ENCODE peak calls at places on chromosomes 2 and 18, in four cellular contexts. H is CD4-positive, alpha-beta T cell; R is IMR-90; W is uterus. E is an unnamed sample. For H3K27me3 and H3K9me3, the result is how much of the 10 kb centered on the place peaks cover.

GRCh38 chr2:188726561-188727247 is 247.5 kb upstream of the COL3A1 start:
- DNase-seq in H (no peak), R (no peak), W (no peak), E (no peak)

GRCh38 chr18:21997207-21998143 is 171.9 kb upstream of the GATA6 start:
- DNase-seq in H (no peak), R (peak), W (peak), E (no peak)

GRCh38 chr2:67667054-67667908 is 270.1 kb downstream of the ETAA1 start:
- DNase-seq in H (no peak), R (peak), W (no peak), E (no peak)

GRCh38 chr18:24868760-24869237 is 408.4 kb downstream of the HRH4 start:
- DNase-seq in H (no peak), R (peak), W (no peak), E (no peak)

GRCh38 chr18:9683418-9684396 is 24.4 kb upstream of the RAB31 start:
- DNase-seq in H (no peak), R (peak), W (peak), E (no peak)

GRCh38 chr18:54086046-54086802 is 138.2 kb downstream of the MBD2 start:
- DNase-seq in H (no peak), R (no peak), W (no peak), E (no peak)

GRCh38 chr2:175628243-175628642 is 373.8 kb downstream of the LNPK start:
- DNase-seq in H (no peak), R (no peak), W (no peak), E (no peak)

GRCh38 chr2:111704246-111704645 is 179.7 kb downstream of the ANAPC1 start:
- DNase-seq in H (no peak), R (peak), W (no peak), E (peak)

GRCh38 chr2:80706951-80707350 is 402.4 kb upstream of the LRRTM1 start:
- DNase-seq in H (no peak), R (peak), W (no peak), E (no peak)

GRCh38 chr2:159475793-159476192 is 140.6 kb downstream of the BAZ2B start:
- DNase-seq in H (no peak), R (no peak), W (no peak), E (no peak)

GRCh38 chr2:73716518-73717250 is 20.5 kb downstream of the TPRKB start:
- DNase-seq in H (no peak), R (peak), W (no peak), E (peak)

GRCh38 chr2:238875531-238876231 is 27.8 kb downstream of the TWIST2 start:
- DNase-seq in H (no peak), R (no peak), W (peak), E (no peak)

GRCh38 chr2:231369580-231370428 is 25.7 kb upstream of the B3GNT7 start:
- DNase-seq in H (no peak), R (no peak), W (no peak), E (no peak)

GRCh38 chr2:100639588-100640195 is 76.9 kb downstream of the PDCL3 start:
- DNase-seq in H (no peak), R (no peak), W (no peak), E (no peak)

GRCh38 chr2:31920968-31921367 is 89.8 kb downstream of the MEMO1 start:
- DNase-seq in H (no peak), R (no peak), W (no peak), E (no peak)

GRCh38 chr18:985301-985700 is 80.6 kb downstream of the ADCYAP1 start:
- DNase-seq in H (no peak), R (no peak), W (no peak), E (no peak)

GRCh38 chr2:205682239-205683021 is at the start of gene NRP2:
- DNase-seq in H (peak), R (peak), W (peak), E (peak)

GRCh38 chr2:31694444-31694843 is 113.7 kb upstream of the SRD5A2 start:
- DNase-seq in H (no peak), R (peak), W (no peak), E (no peak)

GRCh38 chr2:160590664-160591063 is 97.1 kb upstream of the RBMS1 start:
- DNase-seq in H (no peak), R (no peak), W (no peak), E (no peak)

GRCh38 chr2:118430510-118431187 is 342.4 kb downstream of the INSIG2 start:
- DNase-seq in H (no peak), R (no peak), W (no peak), E (no peak)

GRCh38 chr2:109217362-109218086 is 88.5 kb downstream of the SH3RF3 start:
- DNase-seq in H (no peak), R (peak), W (peak), E (peak)

GRCh38 chr2:29527947-29528346 is 393.4 kb downstream of the ALK start:
- DNase-seq in H (no peak), R (no peak), W (no peak), E (no peak)

GRCh38 chr2:196515041-196515440 is 124.5 kb upstream of the CCDC150 start:
- DNase-seq in H (no peak), R (no peak), W (no peak), E (no peak)

GRCh38 chr18:8705941-8706544 is 687 bp downstream of the MTCL1 start:
- DNase-seq in H (no peak), R (no peak), W (no peak), E (no peak)

GRCh38 chr2:230706053-230706498 is 6.6 kb upstream of the CAB39 start:
- DNase-seq in H (no peak), R (no peak), W (no peak), E (no peak)

GRCh38 chr18:2948038-2948437 is 64.9 kb downstream of the LPIN2 start:
- DNase-seq in H (no peak), R (peak), W (no peak), E (no peak)

GRCh38 chr2:110853516-110853915 is 121.1 kb downstream of the ACOXL start:
- DNase-seq in H (no peak), R (peak), W (no peak), E (no peak)

GRCh38 chr2:105336786-105337121 is 586 bp upstream of the C2orf49 start:
- DNase-seq in H (no peak), R (no peak), W (no peak), E (no peak)

GRCh38 chr2:223641062-223641461 is 38.9 kb upstream of the SCG2 start:
- DNase-seq in H (no peak), R (peak), W (peak), E (peak)

GRCh38 chr2:232897971-232898408 is 27.9 kb downstream of the SNORC start:
- DNase-seq in H (no peak), R (no peak), W (no peak), E (no peak)

GRCh38 chr2:46737577-46737976 is 178.0 kb downstream of the MCFD2 start:
- DNase-seq in H (no peak), R (peak), W (no peak), E (no peak)

GRCh38 chr2:218014706-218015685 is 12.2 kb upstream of the TNS1 start:
- DNase-seq in H (no peak), R (no peak), W (no peak), E (no peak)

GRCh38 chr2:105179469-105180372 is 61.8 kb upstream of the GPR45 start:
- DNase-seq in H (no peak), R (peak), W (no peak), E (peak)

GRCh38 chr2:112869258-112869842 is 32.8 kb upstream of the IL1B start:
- DNase-seq in H (no peak), R (peak), W (peak), E (no peak)

GRCh38 chr2:864501-865106 is 86.0 kb upstream of the SNTG2 start:
- DNase-seq in H (no peak), R (no peak), W (no peak), E (no peak)

GRCh38 chr2:27771548-27772335 is at the start of gene MRPL33:
- DNase-seq in H (peak), R (peak), W (peak), E (peak)

GRCh38 chr2:157592983-157593382 is 35.7 kb downstream of the ACVR1C start:
- DNase-seq in H (no peak), R (peak), W (no peak), E (no peak)
- TF ChIP-seq CTCF in H (peak), R (peak), W (no peak), E (peak)

GRCh38 chr2:8640498-8640897 is 41.4 kb upstream of the ID2 start:
- DNase-seq in H (no peak), R (no peak), W (no peak), E (no peak)

GRCh38 chr2:8641516-8641915 is 40.3 kb upstream of the ID2 start:
- DNase-seq in H (no peak), R (no peak), W (no peak), E (no peak)

GRCh38 chr2:8643238-8643995 is 38.4 kb upstream of the ID2 start:
- DNase-seq in H (no peak), R (no peak), W (no peak), E (no peak)

GRCh38 chr2:8643996-8644356 is 37.9 kb upstream of the ID2 start:
- DNase-seq in H (no peak), R (no peak), W (no peak), E (no peak)

DNA sequence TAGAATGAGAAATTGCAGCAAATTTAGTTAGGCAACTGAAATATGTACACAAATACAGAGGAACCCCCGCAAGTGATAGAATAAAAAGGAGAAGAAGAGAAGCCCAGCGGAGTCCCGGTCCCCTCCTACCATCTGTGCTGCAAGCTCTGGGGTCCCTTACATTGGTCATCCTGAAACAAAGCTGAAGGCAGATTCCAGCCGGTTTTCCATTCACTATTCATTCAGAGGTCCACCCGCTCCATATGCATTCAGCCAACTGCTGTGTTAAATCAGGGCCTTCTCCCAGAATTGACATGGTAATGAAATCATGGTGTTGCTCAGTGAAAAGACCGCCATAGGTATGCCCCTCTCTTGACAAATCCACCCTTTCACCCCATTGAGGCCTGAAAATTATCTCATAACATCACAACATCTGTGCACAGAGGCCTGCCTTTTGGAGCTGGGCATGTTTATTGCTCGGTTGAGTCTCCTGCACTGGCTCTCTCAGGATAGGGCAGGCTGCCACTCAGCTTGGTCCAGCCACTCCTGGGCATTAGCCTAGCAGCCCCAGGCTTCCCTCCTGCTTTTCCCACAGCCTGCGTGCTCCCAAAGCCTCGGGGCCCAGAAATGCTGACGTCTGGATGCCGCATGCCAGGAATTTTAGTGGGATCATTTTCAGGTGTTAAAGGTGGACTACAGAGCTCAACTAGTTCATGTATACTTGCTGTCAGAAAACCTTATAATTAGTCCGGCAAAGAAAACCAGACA is 39.4 kb upstream of the ID2 start:
- DNase-seq in H (no peak), R (no peak), W (no peak), E (no peak)
- H3K27me3 ChIP-seq in H (under half), R (under half), W (under half), E (under half)

GRCh38 chr2:35606394-35606793 is 749.2 kb upstream of the CRIM1 start:
- DNase-seq in H (no peak), R (no peak), W (no peak), E (no peak)
- H3K9me3 ChIP-seq in H (under half), R (under half), W (under half), E (under half)

GRCh38 chr2:38806407-38807071 is 28.5 kb downstream of the GEMIN6 start:
- DNase-seq in H (no peak), R (no peak), W (no peak), E (no peak)

GRCh38 chr2:38806001-38806400 is 28.0 kb downstream of the GEMIN6 start:
- DNase-seq in H (no peak), R (no peak), W (no peak), E (no peak)

GRCh38 chr2:38810488-38810887 is 32.5 kb downstream of the GEMIN6 start:
- DNase-seq in H (no peak), R (no peak), W (no peak), E (no peak)

GRCh38 chr2:38808677-38809076 is 30.7 kb downstream of the GEMIN6 start:
- DNase-seq in H (no peak), R (no peak), W (no peak), E (no peak)
- TF ChIP-seq CTCF in H (no peak), R (no peak), W (no peak), E (no peak)

E was measured in AG04450.